ENCODE peak calls at places on chromosomes 4 and X, in eight cellular contexts. N is AG08396; M is activated naive CD4-positive, alpha-beta T cell treated with anti-CD3 and anti-CD28 coated beads, Interleukin-2, amount 10 ng/mL, durations not matched to agents 7 days and 5 days; O is neural crest cell; B is hippocampal formation; X is CD8-positive, alpha-beta T cell; I is NCI-H1417; V is activated CD4-positive, CD25-positive, alpha-beta regulatory T cell. L is an unnamed sample.

GRCh38 chrX:65601530-65602281 is 65.7 kb upstream of the MSN start:
- DNase-seq in N (peak; percentile 60), M (peak; percentile 65), O (no peak), B (peak; percentile 8), X (peak; percentile 57), I (no peak), V (no peak), L (no peak)

GRCh38 chr4:1511441-1512041 is 105.3 kb upstream of the NKX1-1 start:
- DNase-seq in N (peak; percentile 77), M (no peak), O (no peak), B (no peak), X (no peak), I (no peak), V (no peak), L (no peak)

GRCh38 chrX:2689773-2690666 is 1.1 kb upstream of the CD99 start:
- DNase-seq in N (no peak), M (peak; percentile 35), O (no peak), B (no peak), X (no peak), I (no peak), V (no peak), L (no peak)

GRCh38 chrX:150035531-150035930 is 97.2 kb upstream of the EOLA2 start:
- DNase-seq in N (no peak), M (no peak), O (no peak), B (no peak), X (no peak), I (no peak), V (no peak), L (no peak)

GRCh38 chr4:170259631-170260153 is 169.9 kb upstream of the AADAT start:
- DNase-seq in N (peak; percentile 23), M (peak; percentile 59), O (peak; percentile 92), B (peak; percentile 52), X (no peak), I (peak; percentile 44), V (no peak), L (peak; percentile 58)

GRCh38 chr4:44629280-44629866 is 22.1 kb downstream of the YIPF7 start:
- DNase-seq in N (peak; percentile 43), M (peak; percentile 30), O (peak; percentile 32), B (no peak), X (peak; percentile 16), I (peak; percentile 53), V (no peak), L (no peak)

GRCh38 chrX:1452497-1453389 is at the start of gene ASMTL:
- DNase-seq in N (peak; percentile 99), M (peak; percentile 100), O (peak; percentile 100), B (no peak), X (peak; percentile 100), I (no peak), V (no peak), L (peak; percentile 100)

GRCh38 chr4:138775890-138776289 is 239.7 kb upstream of the NOCT start:
- DNase-seq in N (no peak), M (no peak), O (no peak), B (peak; percentile 10), X (no peak), I (no peak), V (no peak), L (no peak)

GRCh38 chr4:137200322-137200721 is 332.0 kb downstream of the PCDH18 start:
- DNase-seq in N (no peak), M (no peak), O (no peak), B (no peak), X (no peak), I (no peak), V (no peak), L (no peak)

GRCh38 chr4:105092356-105092755 is 54.3 kb upstream of the TET2 start:
- DNase-seq in N (peak; percentile 12), M (no peak), O (no peak), B (no peak), X (no peak), I (no peak), V (no peak), L (no peak)

GRCh38 chr4:121198261-121198660 is 34.1 kb upstream of the TNIP3 start:
- DNase-seq in N (no peak), M (no peak), O (no peak), B (no peak), X (no peak), I (no peak), V (no peak), L (no peak)

GRCh38 chr4:118888666-118889312 is at the start of gene SYNPO2:
- DNase-seq in N (peak; percentile 82), M (peak; percentile 53), O (peak; percentile 53), B (peak; percentile 19), X (peak; percentile 13), I (no peak), V (no peak), L (peak; percentile 63)

GRCh38 chr4:16269742-16270522 is 43.7 kb upstream of the TAPT1 start:
- DNase-seq in N (no peak), M (no peak), O (no peak), B (no peak), X (no peak), I (no peak), V (no peak), L (peak; percentile 69)

GRCh38 chr4:80077639-80078038 is 4.6 kb upstream of the ANTXR2 start:
- DNase-seq in N (no peak), M (no peak), O (no peak), B (no peak), X (no peak), I (no peak), V (no peak), L (no peak)

GRCh38 chrX:47578692-47579091 is 3.5 kb upstream of the TIMP1 start:
- DNase-seq in N (no peak), M (no peak), O (no peak), B (no peak), X (no peak), I (no peak), V (no peak), L (no peak)

GRCh38 chr4:3533421-3533820 is 1.2 kb upstream of the LRPAP1 start:
- DNase-seq in N (no peak), M (no peak), O (no peak), B (no peak), X (no peak), I (no peak), V (no peak), L (no peak)

GRCh38 chrX:97524997-97525396 is 641.3 kb downstream of the RPA4 start:
- DNase-seq in N (no peak), M (no peak), O (no peak), B (no peak), X (no peak), I (no peak), V (no peak), L (no peak)

GRCh38 chr4:121421594-121421993 is 40.8 kb upstream of the QRFPR start:
- DNase-seq in N (no peak), M (no peak), O (no peak), B (no peak), X (no peak), I (no peak), V (no peak), L (no peak)

GRCh38 chrX:10496345-10496965 is 123.9 kb downstream of the MID1 start:
- DNase-seq in N (peak; percentile 38), M (no peak), O (no peak), B (no peak), X (no peak), I (no peak), V (no peak), L (no peak)

GRCh38 chrX:101176439-101176838 is 43.1 kb upstream of the DRP2 start:
- DNase-seq in N (no peak), M (no peak), O (no peak), B (no peak), X (no peak), I (no peak), V (no peak), L (no peak)

GRCh38 chr4:721261-722171 is 15.9 kb downstream of the PCGF3 start:
- DNase-seq in N (peak; percentile 43), M (no peak), O (no peak), B (no peak), X (no peak), I (no peak), V (no peak), L (no peak)

GRCh38 chrX:22952011-22952410 is 47.7 kb upstream of the DDX53 start:
- DNase-seq in N (no peak), M (no peak), O (no peak), B (no peak), X (no peak), I (no peak), V (no peak), L (no peak)

GRCh38 chrX:20197641-20198210 is 56.1 kb upstream of the EIF1AX start:
- DNase-seq in N (no peak), M (no peak), O (no peak), B (no peak), X (no peak), I (no peak), V (no peak), L (no peak)

GRCh38 chrX:109393859-109394258 is 88.0 kb downstream of the GUCY2F start:
- DNase-seq in N (no peak), M (no peak), O (no peak), B (no peak), X (no peak), I (no peak), V (no peak), L (no peak)

GRCh38 chrX:13092455-13092941 is 48.1 kb upstream of the FAM9C start:
- DNase-seq in N (no peak), M (peak; percentile 89), O (no peak), B (no peak), X (peak; percentile 73), I (no peak), V (peak; percentile 1), L (no peak)

GRCh38 chr4:165765053-165765452 is 108.0 kb upstream of the TLL1 start:
- DNase-seq in N (no peak), M (no peak), O (no peak), B (no peak), X (no peak), I (no peak), V (no peak), L (no peak)

GRCh38 chr4:112938461-112939058 is 110.9 kb upstream of the ANK2 start:
- DNase-seq in N (peak; percentile 34), M (no peak), O (no peak), B (no peak), X (no peak), I (peak; percentile 37), V (no peak), L (no peak)

GRCh38 chrX:49029876-49030275 is 13.3 kb downstream of the TFE3 start:
- DNase-seq in N (peak; percentile 8), M (no peak), O (no peak), B (no peak), X (no peak), I (no peak), V (no peak), L (peak; percentile 76)

GRCh38 chr4:56130609-56131150 is 181.9 kb downstream of the CEP135 start:
- DNase-seq in N (no peak), M (no peak), O (no peak), B (no peak), X (no peak), I (no peak), V (no peak), L (no peak)

GRCh38 chr4:63693321-63693720 is 715.9 kb downstream of the TECRL start:
- DNase-seq in N (no peak), M (no peak), O (no peak), B (no peak), X (no peak), I (no peak), V (no peak), L (no peak)

GRCh38 chrX:25601323-25601722 is 536.8 kb upstream of the MAGEB18 start:
- DNase-seq in N (no peak), M (no peak), O (no peak), B (no peak), X (no peak), I (no peak), V (no peak), L (no peak)

GRCh38 chrX:34632404-34632803 is 24.7 kb downstream of the TMEM47 start:
- DNase-seq in N (no peak), M (no peak), O (no peak), B (no peak), X (no peak), I (no peak), V (no peak), L (no peak)

L was measured in RWPE2.